ENCODE peak calls at places on chromosomes 16 and 17, in nine cellular contexts. One of them, this sample, is unnamed. For H3K4me1, the result is how much of the 10 kb centered on the place peaks cover.

GRCh38 chr17:45414997-45415881 is 17.4 kb downstream of the ARHGAP27 start:
- DNase-seq in colonic mucosa: peak
- DNase-seq in small intestine: peak
- DNase-seq in body of pancreas: no peak
- DNase-seq in IMR-90: no peak
- DNase-seq in ovary: no peak
- DNase-seq in fibroblast of lung: no peak
- DNase-seq in left ventricle myocardium inferior: no peak
- DNase-seq in kidney: peak
- DNase-seq in this sample: no peak

GRCh38 chr17:1714488-1714979 is 4.4 kb upstream of the TLCD2 start:
- DNase-seq in small intestine: peak
- DNase-seq in body of pancreas: peak
- DNase-seq in colonic mucosa: peak
- DNase-seq in IMR-90: peak
- DNase-seq in fibroblast of lung: peak
- DNase-seq in left ventricle myocardium inferior: peak
- DNase-seq in ovary: peak
- DNase-seq in kidney: peak
- DNase-seq in this sample: peak

GRCh38 chr17:1561420-1562177 is 993 bp downstream of the PITPNA start:
- DNase-seq in fibroblast of lung: peak
- DNase-seq in ovary: peak
- DNase-seq in small intestine: no peak
- DNase-seq in left ventricle myocardium inferior: no peak
- DNase-seq in body of pancreas: peak
- DNase-seq in colonic mucosa: peak
- DNase-seq in IMR-90: no peak
- DNase-seq in kidney: peak
- DNase-seq in this sample: no peak

GRCh38 chr16:1914759-1915387 is 3.3 kb downstream of the HS3ST6 start:
- DNase-seq in fibroblast of lung: no peak
- DNase-seq in body of pancreas: no peak
- DNase-seq in ovary: no peak
- DNase-seq in IMR-90: no peak
- DNase-seq in left ventricle myocardium inferior: no peak
- DNase-seq in small intestine: no peak
- DNase-seq in kidney: no peak
- DNase-seq in colonic mucosa: no peak
- DNase-seq in this sample: no peak

GRCh38 chr17:80029235-80029974 is 6.3 kb downstream of the TBC1D16 start:
- DNase-seq in small intestine: no peak
- DNase-seq in colonic mucosa: peak
- DNase-seq in fibroblast of lung: peak
- DNase-seq in IMR-90: peak
- DNase-seq in ovary: peak
- DNase-seq in kidney: peak
- DNase-seq in left ventricle myocardium inferior: peak
- DNase-seq in body of pancreas: peak
- DNase-seq in this sample: no peak

GRCh38 chr17:32298721-32299578 is 33.3 kb downstream of the RHBDL3 start:
- DNase-seq in small intestine: no peak
- DNase-seq in fibroblast of lung: no peak
- DNase-seq in body of pancreas: no peak
- DNase-seq in IMR-90: no peak
- DNase-seq in kidney: no peak
- DNase-seq in colonic mucosa: no peak
- DNase-seq in ovary: no peak
- DNase-seq in left ventricle myocardium inferior: no peak
- DNase-seq in this sample: no peak

GRCh38 chr17:39928868-39929651 is 1.5 kb downstream of the LRRC3C start:
- DNase-seq in small intestine: peak
- DNase-seq in IMR-90: peak
- DNase-seq in fibroblast of lung: peak
- DNase-seq in colonic mucosa: no peak
- DNase-seq in ovary: no peak
- DNase-seq in left ventricle myocardium inferior: no peak
- DNase-seq in body of pancreas: no peak
- DNase-seq in kidney: no peak
- DNase-seq in this sample: no peak

GRCh38 chr17:9274119-9274445 is 252.8 kb downstream of the NTN1 start:
- DNase-seq in kidney: no peak
- DNase-seq in left ventricle myocardium inferior: no peak
- DNase-seq in fibroblast of lung: no peak
- DNase-seq in body of pancreas: no peak
- DNase-seq in colonic mucosa: no peak
- DNase-seq in IMR-90: no peak
- DNase-seq in small intestine: no peak
- DNase-seq in ovary: no peak
- DNase-seq in this sample: no peak

GRCh38 chr17:56786989-56787482 is 46.7 kb downstream of the C17orf67 start:
- DNase-seq in fibroblast of lung: peak
- DNase-seq in ovary: no peak
- DNase-seq in IMR-90: peak
- DNase-seq in small intestine: peak
- DNase-seq in kidney: no peak
- DNase-seq in body of pancreas: no peak
- DNase-seq in left ventricle myocardium inferior: no peak
- DNase-seq in colonic mucosa: no peak
- DNase-seq in this sample: peak

GRCh38 chr16:75251280-75252048 is at the start of gene BCAR1:
- DNase-seq in small intestine: peak
- DNase-seq in colonic mucosa: peak
- DNase-seq in body of pancreas: peak
- DNase-seq in IMR-90: peak
- DNase-seq in kidney: peak
- DNase-seq in fibroblast of lung: peak
- DNase-seq in ovary: peak
- DNase-seq in left ventricle myocardium inferior: peak
- DNase-seq in this sample: peak

GRCh38 chr17:27947005-27947406 is 53.8 kb upstream of the LYRM9 start:
- DNase-seq in IMR-90: no peak
- DNase-seq in body of pancreas: no peak
- DNase-seq in small intestine: no peak
- DNase-seq in colonic mucosa: no peak
- DNase-seq in left ventricle myocardium inferior: no peak
- DNase-seq in fibroblast of lung: no peak
- DNase-seq in kidney: no peak
- DNase-seq in ovary: no peak
- DNase-seq in this sample: no peak

GRCh38 chr16:47612711-47613110 is 151.6 kb downstream of the PHKB start:
- DNase-seq in ovary: no peak
- DNase-seq in kidney: no peak
- DNase-seq in IMR-90: peak
- DNase-seq in colonic mucosa: no peak
- DNase-seq in fibroblast of lung: peak
- DNase-seq in left ventricle myocardium inferior: no peak
- DNase-seq in small intestine: no peak
- DNase-seq in body of pancreas: no peak
- DNase-seq in this sample: no peak

GRCh38 chr16:88634141-88634993 is 4.0 kb upstream of the IL17C start:
- DNase-seq in kidney: peak
- DNase-seq in small intestine: peak
- DNase-seq in left ventricle myocardium inferior: peak
- DNase-seq in ovary: no peak
- DNase-seq in IMR-90: peak
- DNase-seq in colonic mucosa: peak
- DNase-seq in fibroblast of lung: peak
- DNase-seq in body of pancreas: no peak
- DNase-seq in this sample: peak

GRCh38 chr17:56173958-56174357 is 20.7 kb downstream of the ANKFN1 start:
- DNase-seq in small intestine: no peak
- DNase-seq in left ventricle myocardium inferior: no peak
- DNase-seq in ovary: no peak
- DNase-seq in body of pancreas: no peak
- DNase-seq in colonic mucosa: no peak
- DNase-seq in kidney: no peak
- DNase-seq in IMR-90: no peak
- DNase-seq in fibroblast of lung: no peak
- DNase-seq in this sample: no peak

GRCh38 chr16:2912330-2913199 is 834 bp downstream of the FLYWCH1 start:
- DNase-seq in left ventricle myocardium inferior: no peak
- DNase-seq in small intestine: peak
- DNase-seq in IMR-90: peak
- DNase-seq in kidney: no peak
- DNase-seq in colonic mucosa: peak
- DNase-seq in ovary: peak
- DNase-seq in body of pancreas: peak
- DNase-seq in fibroblast of lung: peak
- DNase-seq in this sample: peak

GRCh38 chr17:31052187-31052889 is 42.4 kb upstream of the NF1 start:
- DNase-seq in colonic mucosa: no peak
- DNase-seq in small intestine: no peak
- DNase-seq in IMR-90: peak
- DNase-seq in body of pancreas: peak
- DNase-seq in ovary: no peak
- DNase-seq in kidney: no peak
- DNase-seq in fibroblast of lung: peak
- DNase-seq in left ventricle myocardium inferior: peak
- DNase-seq in this sample: no peak

GRCh38 chr17:78727057-78727456 is 55.0 kb downstream of the CYTH1 start:
- DNase-seq in IMR-90: no peak
- DNase-seq in small intestine: no peak
- DNase-seq in kidney: no peak
- DNase-seq in body of pancreas: no peak
- DNase-seq in ovary: no peak
- DNase-seq in left ventricle myocardium inferior: no peak
- DNase-seq in colonic mucosa: no peak
- DNase-seq in fibroblast of lung: no peak
- DNase-seq in this sample: no peak
- H3K4me1 ChIP-seq in IMR-90: under half
- H3K4me1 ChIP-seq in small intestine: under half
- H3K4me1 ChIP-seq in kidney: under half
- H3K4me1 ChIP-seq in body of pancreas: under half
- H3K4me1 ChIP-seq in ovary: under half
- H3K4me1 ChIP-seq in left ventricle myocardium inferior: half or more
- H3K4me1 ChIP-seq in colonic mucosa: under half
- H3K4me1 ChIP-seq in fibroblast of lung: under half
- H3K4me1 ChIP-seq in this sample: under half

GRCh38 chr17:43465049-43465448 is 18.7 kb upstream of the DHX8 start:
- DNase-seq in left ventricle myocardium inferior: no peak
- DNase-seq in small intestine: no peak
- DNase-seq in kidney: no peak
- DNase-seq in ovary: no peak
- DNase-seq in body of pancreas: no peak
- DNase-seq in fibroblast of lung: no peak
- DNase-seq in IMR-90: no peak
- DNase-seq in colonic mucosa: no peak
- DNase-seq in this sample: no peak

GRCh38 chr17:43457362-43457692 is 26.4 kb upstream of the DHX8 start:
- DNase-seq in colonic mucosa: no peak
- DNase-seq in fibroblast of lung: no peak
- DNase-seq in IMR-90: peak
- DNase-seq in kidney: no peak
- DNase-seq in left ventricle myocardium inferior: no peak
- DNase-seq in small intestine: no peak
- DNase-seq in body of pancreas: no peak
- DNase-seq in ovary: no peak
- DNase-seq in this sample: no peak

GRCh38 chr17:43456661-43457361 is 27.0 kb upstream of the DHX8 start:
- DNase-seq in IMR-90: peak
- DNase-seq in small intestine: peak
- DNase-seq in left ventricle myocardium inferior: no peak
- DNase-seq in body of pancreas: no peak
- DNase-seq in ovary: no peak
- DNase-seq in fibroblast of lung: peak
- DNase-seq in colonic mucosa: no peak
- DNase-seq in kidney: no peak
- DNase-seq in this sample: peak

GRCh38 chr17:43464046-43464445 is 19.7 kb upstream of the DHX8 start:
- DNase-seq in colonic mucosa: no peak
- DNase-seq in IMR-90: no peak
- DNase-seq in left ventricle myocardium inferior: no peak
- DNase-seq in ovary: no peak
- DNase-seq in small intestine: no peak
- DNase-seq in body of pancreas: no peak
- DNase-seq in fibroblast of lung: no peak
- DNase-seq in kidney: no peak
- DNase-seq in this sample: no peak

DNA sequence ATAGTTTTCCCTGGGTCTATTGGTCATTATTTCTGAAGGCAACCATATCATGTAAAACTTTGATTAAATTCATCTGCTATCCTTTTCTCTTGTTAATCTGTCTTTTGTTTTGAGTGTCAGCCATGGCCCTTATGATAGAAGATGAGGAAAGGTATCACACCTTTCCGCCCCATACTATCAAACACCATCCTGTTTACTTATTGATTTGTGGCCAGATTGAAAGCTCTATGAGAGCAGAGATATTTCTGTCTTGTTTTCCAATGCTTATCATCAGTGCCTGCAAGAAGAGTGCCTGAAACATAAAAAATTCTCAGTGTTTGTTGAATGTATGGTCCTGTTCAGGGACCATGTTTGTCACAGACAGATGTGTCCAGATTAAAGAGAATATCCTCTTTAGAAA is 22.6 kb upstream of the DHX8 start:
- DNase-seq in body of pancreas: no peak
- DNase-seq in fibroblast of lung: no peak
- DNase-seq in small intestine: no peak
- DNase-seq in IMR-90: no peak
- DNase-seq in left ventricle myocardium inferior: no peak
- DNase-seq in ovary: no peak
- DNase-seq in kidney: no peak
- DNase-seq in colonic mucosa: no peak
- DNase-seq in this sample: no peak
- H3K4me1 ChIP-seq in body of pancreas: under half
- H3K4me1 ChIP-seq in fibroblast of lung: under half
- H3K4me1 ChIP-seq in small intestine: under half
- H3K4me1 ChIP-seq in IMR-90: under half
- H3K4me1 ChIP-seq in left ventricle myocardium inferior: under half
- H3K4me1 ChIP-seq in ovary: under half
- H3K4me1 ChIP-seq in kidney: under half
- H3K4me1 ChIP-seq in colonic mucosa: under half
- H3K4me1 ChIP-seq in this sample: under half

DNA sequence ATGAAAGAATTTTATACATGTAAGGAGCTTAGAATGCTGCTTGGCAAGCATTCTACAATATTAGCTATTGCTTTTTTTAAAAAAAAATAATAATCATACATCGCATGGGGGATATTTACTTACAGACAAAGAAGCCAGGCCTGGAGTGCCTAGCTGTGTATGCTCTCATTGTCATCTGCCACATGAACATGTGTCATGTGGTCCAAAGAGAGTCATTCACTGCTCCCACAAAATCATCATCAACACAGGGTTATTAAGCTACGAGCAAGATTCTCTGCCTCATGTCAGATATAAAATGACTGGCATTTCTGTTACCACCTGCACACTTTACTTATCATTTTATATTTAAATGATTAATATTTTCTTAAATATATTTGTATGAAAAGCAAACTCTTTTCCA is 1.9 kb upstream of the MT1E start:
- DNase-seq in colonic mucosa: no peak
- DNase-seq in ovary: no peak
- DNase-seq in IMR-90: no peak
- DNase-seq in left ventricle myocardium inferior: no peak
- DNase-seq in body of pancreas: no peak
- DNase-seq in small intestine: no peak
- DNase-seq in kidney: no peak
- DNase-seq in fibroblast of lung: no peak
- DNase-seq in this sample: no peak
- H3K4me1 ChIP-seq in colonic mucosa: under half
- H3K4me1 ChIP-seq in ovary: under half
- H3K4me1 ChIP-seq in IMR-90: under half
- H3K4me1 ChIP-seq in left ventricle myocardium inferior: under half
- H3K4me1 ChIP-seq in body of pancreas: under half
- H3K4me1 ChIP-seq in small intestine: under half
- H3K4me1 ChIP-seq in kidney: under half
- H3K4me1 ChIP-seq in fibroblast of lung: under half
- H3K4me1 ChIP-seq in this sample: under half

GRCh38 chr16:6266703-6267102 is 1065.9 kb upstream of the RBFOX1 start:
- DNase-seq in colonic mucosa: no peak
- DNase-seq in left ventricle myocardium inferior: no peak
- DNase-seq in ovary: no peak
- DNase-seq in body of pancreas: no peak
- DNase-seq in IMR-90: no peak
- DNase-seq in small intestine: no peak
- DNase-seq in fibroblast of lung: no peak
- DNase-seq in kidney: no peak
- DNase-seq in this sample: no peak
- H3K4me1 ChIP-seq in colonic mucosa: under half
- H3K4me1 ChIP-seq in left ventricle myocardium inferior: under half
- H3K4me1 ChIP-seq in ovary: under half
- H3K4me1 ChIP-seq in body of pancreas: under half
- H3K4me1 ChIP-seq in IMR-90: under half
- H3K4me1 ChIP-seq in small intestine: under half
- H3K4me1 ChIP-seq in fibroblast of lung: under half
- H3K4me1 ChIP-seq in kidney: under half
- H3K4me1 ChIP-seq in this sample: under half

This sample was measured in upper lobe of left lung.